ENCODE peak calls at places on chromosomes 16 and 17, in nine cellular contexts. L, V, Z, A, R, N, G, D and O are unnamed samples.

GRCh38 chr16:71347146-71347545 is 11.4 kb upstream of the CALB2 start:
- DNase-seq in R (no peak), A (no peak), Z (no peak), L (no peak), G (no peak), V (no peak), D (no peak), N (no peak), O (no peak)

GRCh38 chr17:36602030-36602737 is 801 bp downstream of the MRM1 start:
- DNase-seq in G (no peak), L (no peak), A (no peak), R (no peak), N (peak; percentile 27), D (no peak), V (no peak), Z (peak; percentile 26), O (no peak)

GRCh38 chr16:13988038-13988437 is 68.1 kb downstream of the ERCC4 start:
- DNase-seq in D (no peak), A (no peak), G (no peak), Z (no peak), R (no peak), V (no peak), N (no peak), L (no peak), O (no peak)

GRCh38 chr16:82311528-82311927 is 141.5 kb upstream of the MPHOSPH6 start:
- DNase-seq in D (no peak), N (no peak), G (no peak), R (no peak), V (no peak), A (no peak), Z (no peak), L (no peak), O (no peak)

GRCh38 chr16:86984975-86985655 is 332.1 kb downstream of the C16orf95 start:
- DNase-seq in G (no peak), R (no peak), A (no peak), N (no peak), D (no peak), V (no peak), L (no peak), Z (no peak), O (no peak)

GRCh38 chr17:17419621-17420020 is 57.2 kb upstream of the MED9 start:
- DNase-seq in R (no peak), L (no peak), Z (no peak), N (no peak), A (no peak), G (no peak), D (no peak), V (no peak), O (peak; percentile 89)

GRCh38 chr16:9260665-9261064 is 169.2 kb downstream of the HAPSTR1 start:
- DNase-seq in V (no peak), Z (no peak), N (no peak), R (no peak), G (no peak), D (no peak), A (no peak), L (no peak), O (no peak)

GRCh38 chr17:7922499-7923289 is 6.6 kb upstream of the RNF227 start:
- DNase-seq in G (peak; percentile 88), L (no peak), V (no peak), N (peak; percentile 85), R (peak; percentile 75), D (peak; percentile 44), Z (peak; percentile 90), A (peak; percentile 65), O (peak; percentile 83)

GRCh38 chr17:83196088-83196765 is 116.8 kb downstream of the METRNL start:
- DNase-seq in N (no peak), L (peak; percentile 42), V (no peak), Z (peak; percentile 16), D (no peak), G (no peak), R (no peak), A (no peak), O (no peak)

GRCh38 chr16:12763517-12763916 is 40.2 kb downstream of the CPPED1 start:
- DNase-seq in D (no peak), A (no peak), R (no peak), N (no peak), G (no peak), L (no peak), Z (no peak), V (no peak), O (no peak)

GRCh38 chr17:81311954-81312353 is 16.8 kb upstream of the SLC38A10 start:
- DNase-seq in D (no peak), N (no peak), L (no peak), G (no peak), A (no peak), R (no peak), V (no peak), Z (no peak), O (no peak)

GRCh38 chr17:57946798-57947358 is 8.3 kb downstream of the CUEDC1 start:
- DNase-seq in V (no peak), G (peak; percentile 36), A (peak; percentile 69), R (no peak), N (peak; percentile 37), Z (peak; percentile 57), D (peak; percentile 70), L (peak; percentile 90), O (peak; percentile 67)

GRCh38 chr17:38451030-38451839 is 23.0 kb downstream of the ARHGAP23 start:
- DNase-seq in D (peak; percentile 63), G (no peak), L (peak; percentile 73), A (no peak), R (no peak), Z (no peak), N (no peak), V (peak; percentile 94), O (no peak)

GRCh38 chr17:19024101-19025078 is 19.8 kb upstream of the FAM83G start:
- DNase-seq in D (peak; percentile 97), A (no peak), N (no peak), L (no peak), G (peak; percentile 48), Z (peak; percentile 44), R (no peak), V (no peak), O (no peak)